ENCODE peak calls at places on chromosomes 4 and X, in ten cellular contexts. One of them, this sample, is unnamed.

GRCh38 chr4:148435654-148436406 is 6.4 kb downstream of the NR3C2 start:
- DNase-seq in iPS-NIHi11: no peak
- DNase-seq in stimulated activated CD4-positive, alpha-beta T cell treated with anti-CD3 and anti-CD28 coated beads, Interleukin-2, amount 100 ng/mL, for 48 hours: no peak
- DNase-seq in CD8-positive, alpha-beta memory T cell: no peak
- DNase-seq in HEK293T: no peak
- DNase-seq in stimulated activated CD8-positive, alpha-beta memory T cell treated with anti-CD3 and anti-CD28 coated beads, Interleukin-15, amount 100 ng/mL, for 4 hours: no peak
- DNase-seq in pons: no peak
- DNase-seq in NCI-H1930: no peak
- DNase-seq in EH: no peak
- DNase-seq in lower lobe of right lung: no peak
- DNase-seq in this sample: no peak

GRCh38 chr4:107863850-107864371 is 39.2 kb downstream of the SGMS2 start:
- DNase-seq in iPS-NIHi11: peak; percentile 21
- DNase-seq in stimulated activated CD4-positive, alpha-beta T cell treated with anti-CD3 and anti-CD28 coated beads, Interleukin-2, amount 100 ng/mL, for 48 hours: no peak
- DNase-seq in CD8-positive, alpha-beta memory T cell: no peak
- DNase-seq in HEK293T: peak; percentile 22
- DNase-seq in stimulated activated CD8-positive, alpha-beta memory T cell treated with anti-CD3 and anti-CD28 coated beads, Interleukin-15, amount 100 ng/mL, for 4 hours: no peak
- DNase-seq in pons: no peak
- DNase-seq in NCI-H1930: no peak
- DNase-seq in EH: peak; percentile 50
- DNase-seq in lower lobe of right lung: no peak
- DNase-seq in this sample: peak; percentile 64

GRCh38 chrX:52988985-52989917 is 30.9 kb upstream of the FAM156A start:
- DNase-seq in iPS-NIHi11: no peak
- DNase-seq in stimulated activated CD4-positive, alpha-beta T cell treated with anti-CD3 and anti-CD28 coated beads, Interleukin-2, amount 100 ng/mL, for 48 hours: no peak
- DNase-seq in CD8-positive, alpha-beta memory T cell: no peak
- DNase-seq in HEK293T: no peak
- DNase-seq in stimulated activated CD8-positive, alpha-beta memory T cell treated with anti-CD3 and anti-CD28 coated beads, Interleukin-15, amount 100 ng/mL, for 4 hours: no peak
- DNase-seq in pons: no peak
- DNase-seq in NCI-H1930: no peak
- DNase-seq in EH: no peak
- DNase-seq in lower lobe of right lung: no peak
- DNase-seq in this sample: no peak

GRCh38 chrX:48818866-48819265 is 7.4 kb upstream of the ERAS start:
- DNase-seq in iPS-NIHi11: no peak
- DNase-seq in stimulated activated CD4-positive, alpha-beta T cell treated with anti-CD3 and anti-CD28 coated beads, Interleukin-2, amount 100 ng/mL, for 48 hours: no peak
- DNase-seq in CD8-positive, alpha-beta memory T cell: no peak
- DNase-seq in HEK293T: no peak
- DNase-seq in stimulated activated CD8-positive, alpha-beta memory T cell treated with anti-CD3 and anti-CD28 coated beads, Interleukin-15, amount 100 ng/mL, for 4 hours: no peak
- DNase-seq in pons: no peak
- DNase-seq in NCI-H1930: no peak
- DNase-seq in EH: no peak
- DNase-seq in lower lobe of right lung: no peak
- DNase-seq in this sample: no peak

GRCh38 chr4:154029171-154029570 is 240.3 kb upstream of the SFRP2 start:
- DNase-seq in iPS-NIHi11: no peak
- DNase-seq in stimulated activated CD4-positive, alpha-beta T cell treated with anti-CD3 and anti-CD28 coated beads, Interleukin-2, amount 100 ng/mL, for 48 hours: no peak
- DNase-seq in CD8-positive, alpha-beta memory T cell: no peak
- DNase-seq in HEK293T: no peak
- DNase-seq in stimulated activated CD8-positive, alpha-beta memory T cell treated with anti-CD3 and anti-CD28 coated beads, Interleukin-15, amount 100 ng/mL, for 4 hours: no peak
- DNase-seq in pons: peak; percentile 37
- DNase-seq in NCI-H1930: no peak
- DNase-seq in EH: no peak
- DNase-seq in lower lobe of right lung: no peak
- DNase-seq in this sample: no peak

GRCh38 chr4:32226201-32226600 is 1506.0 kb downstream of the PCDH7 start:
- DNase-seq in iPS-NIHi11: no peak
- DNase-seq in stimulated activated CD4-positive, alpha-beta T cell treated with anti-CD3 and anti-CD28 coated beads, Interleukin-2, amount 100 ng/mL, for 48 hours: no peak
- DNase-seq in CD8-positive, alpha-beta memory T cell: no peak
- DNase-seq in HEK293T: no peak
- DNase-seq in stimulated activated CD8-positive, alpha-beta memory T cell treated with anti-CD3 and anti-CD28 coated beads, Interleukin-15, amount 100 ng/mL, for 4 hours: no peak
- DNase-seq in pons: no peak
- DNase-seq in NCI-H1930: no peak
- DNase-seq in EH: no peak
- DNase-seq in lower lobe of right lung: no peak
- DNase-seq in this sample: peak; percentile 50

GRCh38 chrX:140141444-140142029 is 176.2 kb upstream of the CXorf66 start:
- DNase-seq in iPS-NIHi11: peak; percentile 29
- DNase-seq in stimulated activated CD4-positive, alpha-beta T cell treated with anti-CD3 and anti-CD28 coated beads, Interleukin-2, amount 100 ng/mL, for 48 hours: peak; percentile 18
- DNase-seq in CD8-positive, alpha-beta memory T cell: no peak
- DNase-seq in HEK293T: peak; percentile 64
- DNase-seq in stimulated activated CD8-positive, alpha-beta memory T cell treated with anti-CD3 and anti-CD28 coated beads, Interleukin-15, amount 100 ng/mL, for 4 hours: no peak
- DNase-seq in pons: peak; percentile 48
- DNase-seq in NCI-H1930: peak; percentile 24
- DNase-seq in EH: peak; percentile 9
- DNase-seq in lower lobe of right lung: no peak
- DNase-seq in this sample: peak; percentile 20

GRCh38 chrX:37905436-37906147 is 58.2 kb upstream of the DYNLT3 start:
- DNase-seq in iPS-NIHi11: peak; percentile 33
- DNase-seq in stimulated activated CD4-positive, alpha-beta T cell treated with anti-CD3 and anti-CD28 coated beads, Interleukin-2, amount 100 ng/mL, for 48 hours: no peak
- DNase-seq in CD8-positive, alpha-beta memory T cell: no peak
- DNase-seq in HEK293T: peak; percentile 46
- DNase-seq in stimulated activated CD8-positive, alpha-beta memory T cell treated with anti-CD3 and anti-CD28 coated beads, Interleukin-15, amount 100 ng/mL, for 4 hours: no peak
- DNase-seq in pons: no peak
- DNase-seq in NCI-H1930: peak; percentile 53
- DNase-seq in EH: peak; percentile 14
- DNase-seq in lower lobe of right lung: no peak
- DNase-seq in this sample: peak; percentile 26

GRCh38 chr4:169009281-169010124 is 552 bp downstream of the CBR4 start:
- DNase-seq in iPS-NIHi11: peak; percentile 31
- DNase-seq in stimulated activated CD4-positive, alpha-beta T cell treated with anti-CD3 and anti-CD28 coated beads, Interleukin-2, amount 100 ng/mL, for 48 hours: peak; percentile 38
- DNase-seq in CD8-positive, alpha-beta memory T cell: peak; percentile 54
- DNase-seq in HEK293T: peak; percentile 51
- DNase-seq in stimulated activated CD8-positive, alpha-beta memory T cell treated with anti-CD3 and anti-CD28 coated beads, Interleukin-15, amount 100 ng/mL, for 4 hours: peak; percentile 27
- DNase-seq in pons: peak; percentile 76
- DNase-seq in NCI-H1930: peak; percentile 34
- DNase-seq in EH: peak; percentile 66
- DNase-seq in lower lobe of right lung: peak; percentile 78
- DNase-seq in this sample: peak; percentile 63

GRCh38 chr4:176967586-176967985 is 174.9 kb upstream of the VEGFC start:
- DNase-seq in iPS-NIHi11: no peak
- DNase-seq in stimulated activated CD4-positive, alpha-beta T cell treated with anti-CD3 and anti-CD28 coated beads, Interleukin-2, amount 100 ng/mL, for 48 hours: no peak
- DNase-seq in CD8-positive, alpha-beta memory T cell: no peak
- DNase-seq in HEK293T: no peak
- DNase-seq in stimulated activated CD8-positive, alpha-beta memory T cell treated with anti-CD3 and anti-CD28 coated beads, Interleukin-15, amount 100 ng/mL, for 4 hours: no peak
- DNase-seq in pons: no peak
- DNase-seq in NCI-H1930: no peak
- DNase-seq in EH: no peak
- DNase-seq in lower lobe of right lung: no peak
- DNase-seq in this sample: no peak

This sample was measured in iris pigment epithelial cell.